ENCODE peak calls at places on chromosomes 1 and 21, in seven cellular contexts. P, G, S, N, K, U and L are unnamed samples.

GRCh38 chr1:36981771-36982622 is 52.3 kb downstream of the GRIK3 start:
- DNase-seq in K (no peak), P (no peak), N (no peak), U (no peak), G (no peak), S (no peak), L (no peak)

GRCh38 chr1:185319152-185319501 is 2.1 kb upstream of the IVNS1ABP start:
- DNase-seq in S (no peak), U (no peak), G (no peak), N (no peak), P (no peak), K (no peak), L (no peak)

GRCh38 chr1:209742409-209743144 is 13.3 kb upstream of the TRAF3IP3 start:
- DNase-seq in U (no peak), P (no peak), S (no peak), K (peak; percentile 67), N (peak; percentile 76), G (no peak), L (no peak)

GRCh38 chr1:117702654-117703053 is 96.8 kb downstream of the TENT5C start:
- DNase-seq in S (no peak), U (no peak), K (no peak), P (no peak), N (no peak), G (no peak), L (no peak)

GRCh38 chr1:109490029-109490933 is 3.6 kb upstream of the CYB561D1 start:
- DNase-seq in K (peak; percentile 77), N (peak; percentile 80), P (peak; percentile 49), U (peak; percentile 66), S (peak; percentile 44), G (peak; percentile 83), L (peak; percentile 34)

GRCh38 chr1:6045110-6045502 is 582 bp upstream of the KCNAB2 start:
- DNase-seq in U (no peak), G (no peak), N (no peak), K (no peak), P (no peak), S (no peak), L (no peak)

GRCh38 chr1:94925561-94926364 is 1.1 kb downstream of the CNN3 start:
- DNase-seq in S (peak; percentile 84), U (peak; percentile 25), P (peak; percentile 57), K (peak; percentile 95), N (peak; percentile 90), G (peak; percentile 58), L (peak; percentile 64)

GRCh38 chr1:110292031-110292300 is 47.2 kb upstream of the RBM15 start:
- DNase-seq in U (no peak), N (no peak), S (no peak), G (no peak), P (no peak), K (no peak), L (no peak)

GRCh38 chr1:207659545-207660148 is 14.7 kb downstream of the CR1L start:
- DNase-seq in G (peak; percentile 43), P (peak; percentile 54), S (no peak), K (no peak), N (no peak), U (no peak), L (no peak)

GRCh38 chr1:98221926-98222325 is 301.1 kb upstream of the DPYD start:
- DNase-seq in P (peak; percentile 3), S (peak; percentile 67), K (peak; percentile 64), G (no peak), N (peak; percentile 45), U (no peak), L (peak; percentile 34)

GRCh38 chr1:147169840-147170674 is 2.2 kb downstream of the PRKAB2 start:
- DNase-seq in K (no peak), N (no peak), G (no peak), S (no peak), U (no peak), P (peak; percentile 30), L (peak; percentile 31)

GRCh38 chr1:213622365-213623087 is 365.2 kb upstream of the PROX1 start:
- DNase-seq in U (no peak), N (no peak), K (no peak), G (no peak), P (no peak), S (peak; percentile 8), L (no peak)

GRCh38 chr1:188652678-188653077 is 1823.9 kb downstream of the PLA2G4A start:
- DNase-seq in G (no peak), K (peak; percentile 60), U (no peak), P (no peak), S (peak; percentile 4), N (peak; percentile 52), L (no peak)

GRCh38 chr1:211579434-211580302 is 707 bp upstream of the SLC30A1 start:
- DNase-seq in S (no peak), N (no peak), G (peak; percentile 92), P (no peak), U (peak; percentile 79), K (no peak), L (no peak)

GRCh38 chr21:27831821-27832569 is 865.1 kb upstream of the ADAMTS5 start:
- DNase-seq in N (no peak), U (no peak), K (peak; percentile 19), S (no peak), G (no peak), P (peak; percentile 53), L (no peak)

GRCh38 chr21:46361937-46362336 is 38.0 kb downstream of the PCNT start:
- DNase-seq in N (no peak), S (no peak), P (no peak), K (no peak), G (no peak), U (no peak), L (no peak)

GRCh38 chr1:232769718-232770117 is 35.5 kb upstream of the MAP10 start:
- DNase-seq in P (no peak), K (no peak), G (no peak), U (no peak), N (no peak), S (no peak), L (no peak)

GRCh38 chr1:26784023-26784871 is 3.5 kb upstream of the PIGV start:
- DNase-seq in K (peak; percentile 94), N (peak; percentile 95), P (no peak), S (no peak), G (peak; percentile 77), U (no peak), L (no peak)

GRCh38 chr1:64595871-64596515 is 126.1 kb downstream of the CACHD1 start:
- DNase-seq in U (no peak), G (no peak), S (no peak), P (no peak), N (no peak), K (no peak), L (no peak)

GRCh38 chr1:79353224-79353623 is 346.7 kb upstream of the ADGRL4 start:
- DNase-seq in K (peak; percentile 87), U (no peak), S (peak; percentile 36), P (peak; percentile 60), N (peak; percentile 77), G (peak; percentile 8), L (peak; percentile 44)

GRCh38 chr1:221708987-221709386 is 32.9 kb downstream of the DUSP10 start:
- DNase-seq in P (peak; percentile 75), S (peak; percentile 81), U (peak; percentile 8), N (peak; percentile 60), K (peak; percentile 40), G (no peak), L (no peak)

GRCh38 chr1:99685516-99686180 is 39.7 kb downstream of the PALMD start:
- DNase-seq in K (peak; percentile 97), S (peak; percentile 73), P (peak; percentile 76), G (peak; percentile 75), U (no peak), N (peak; percentile 97), L (peak; percentile 31)

GRCh38 chr1:39110882-39111281 is 84.7 kb downstream of the NDUFS5 start:
- DNase-seq in P (peak; percentile 63), N (peak; percentile 71), S (peak; percentile 64), G (no peak), K (peak; percentile 66), U (no peak), L (no peak)

GRCh38 chr1:17010601-17011438 is 908 bp downstream of the ATP13A2 start:
- DNase-seq in K (peak; percentile 59), S (peak; percentile 34), P (no peak), G (peak; percentile 66), U (peak; percentile 10), N (peak; percentile 53), L (peak; percentile 16)

GRCh38 chr1:37394574-37395464 is 79.6 kb upstream of the ZC3H12A start:
- DNase-seq in S (no peak), G (no peak), K (no peak), N (no peak), P (no peak), U (no peak), L (no peak)

GRCh38 chr1:41626616-41627375 is 142.3 kb upstream of the EDN2 start:
- DNase-seq in S (peak; percentile 93), U (no peak), K (no peak), G (no peak), P (peak; percentile 89), N (no peak), L (peak; percentile 78)

GRCh38 chr1:27348861-27349783 is 7.3 kb downstream of the SYTL1 start:
- DNase-seq in N (no peak), S (peak; percentile 82), G (peak; percentile 79), P (peak; percentile 79), U (peak; percentile 38), K (peak; percentile 31), L (no peak)

GRCh38 chr1:227901239-227901905 is 46.4 kb downstream of the WNT9A start:
- DNase-seq in P (no peak), K (no peak), S (no peak), U (no peak), N (no peak), G (peak; percentile 0), L (no peak)

GRCh38 chr21:25186278-25186677 is 421.0 kb downstream of the MRPL39 start:
- DNase-seq in U (no peak), P (no peak), N (no peak), G (no peak), K (no peak), S (no peak), L (no peak)

GRCh38 chr1:73674945-73675561 is 522.9 kb downstream of the LRRIQ3 start:
- DNase-seq in K (peak; percentile 6), U (no peak), P (peak; percentile 38), N (peak; percentile 4), S (peak; percentile 15), G (no peak), L (no peak)

GRCh38 chr1:187691439-187691838 is 862.7 kb downstream of the PLA2G4A start:
- DNase-seq in G (no peak), K (peak; percentile 88), N (peak; percentile 70), S (peak; percentile 95), P (peak; percentile 99), U (no peak), L (peak; percentile 96)

GRCh38 chr1:214702561-214702960 is 99.6 kb downstream of the CENPF start:
- DNase-seq in N (no peak), G (no peak), P (no peak), S (peak; percentile 5), K (no peak), U (no peak), L (no peak)

GRCh38 chr1:176444286-176444685 is 18.7 kb upstream of the PAPPA2 start:
- DNase-seq in K (no peak), G (no peak), S (no peak), U (no peak), N (no peak), P (no peak), L (no peak)

GRCh38 chr1:246159290-246160227 is 347.5 kb downstream of the SMYD3 start:
- DNase-seq in K (no peak), N (no peak), P (peak; percentile 21), U (no peak), S (peak; percentile 24), G (no peak), L (peak; percentile 18)

GRCh38 chr1:47190807-47191206 is 971 bp upstream of the PDZK1IP1 start:
- DNase-seq in S (no peak), K (no peak), G (no peak), U (no peak), P (no peak), N (no peak), L (no peak)

GRCh38 chr1:209241481-209241880 is 342.0 kb upstream of the CAMK1G start:
- DNase-seq in S (no peak), U (no peak), K (peak; percentile 9), G (no peak), P (no peak), N (no peak), L (no peak)

GRCh38 chr1:221937155-221937953 is 195.5 kb upstream of the DUSP10 start:
- DNase-seq in G (no peak), N (no peak), S (no peak), K (no peak), U (no peak), P (no peak), L (no peak)